ENCODE peak calls at places on chromosomes 13 and 19, in six cellular contexts. One of them, this sample, is unnamed.

GRCh38 chr19:4730740-4731171 is 7.1 kb upstream of the DPP9 start:
- DNase-seq in left ventricle myocardium inferior: no peak
- DNase-seq in AG04449: no peak
- DNase-seq in CD4-positive, alpha-beta T cell: peak
- DNase-seq in cardiac fibroblast: peak
- DNase-seq in cardiac muscle cell: no peak
- DNase-seq in this sample: no peak

GRCh38 chr13:37869756-37870488 is at the start of gene TRPC4:
- DNase-seq in AG04449: no peak
- DNase-seq in cardiac muscle cell: peak
- DNase-seq in cardiac fibroblast: peak
- DNase-seq in CD4-positive, alpha-beta T cell: no peak
- DNase-seq in left ventricle myocardium inferior: peak
- DNase-seq in this sample: peak

GRCh38 chr19:32373614-32374295 is 28.3 kb downstream of the ZNF507 start:
- DNase-seq in cardiac fibroblast: peak
- DNase-seq in cardiac muscle cell: peak
- DNase-seq in left ventricle myocardium inferior: no peak
- DNase-seq in AG04449: peak
- DNase-seq in CD4-positive, alpha-beta T cell: no peak
- DNase-seq in this sample: no peak

GRCh38 chr13:85241045-85241444 is 558.2 kb downstream of the SLITRK6 start:
- DNase-seq in CD4-positive, alpha-beta T cell: no peak
- DNase-seq in cardiac fibroblast: peak
- DNase-seq in left ventricle myocardium inferior: no peak
- DNase-seq in AG04449: no peak
- DNase-seq in cardiac muscle cell: peak
- DNase-seq in this sample: no peak

GRCh38 chr19:35038623-35039512 is 2.7 kb upstream of the HPN start:
- DNase-seq in cardiac muscle cell: no peak
- DNase-seq in cardiac fibroblast: no peak
- DNase-seq in CD4-positive, alpha-beta T cell: no peak
- DNase-seq in left ventricle myocardium inferior: peak
- DNase-seq in AG04449: no peak
- DNase-seq in this sample: no peak

GRCh38 chr13:109941221-109941620 is 154.8 kb upstream of the IRS2 start:
- DNase-seq in CD4-positive, alpha-beta T cell: no peak
- DNase-seq in left ventricle myocardium inferior: no peak
- DNase-seq in cardiac fibroblast: no peak
- DNase-seq in cardiac muscle cell: no peak
- DNase-seq in AG04449: no peak
- DNase-seq in this sample: no peak

GRCh38 chr13:65836066-65836465 is 1394.1 kb downstream of the PCDH9 start:
- DNase-seq in left ventricle myocardium inferior: no peak
- DNase-seq in cardiac fibroblast: peak
- DNase-seq in CD4-positive, alpha-beta T cell: no peak
- DNase-seq in AG04449: no peak
- DNase-seq in cardiac muscle cell: peak
- DNase-seq in this sample: no peak

GRCh38 chr19:7348587-7349230 is at the start of gene ARHGEF18:
- DNase-seq in cardiac muscle cell: no peak
- DNase-seq in left ventricle myocardium inferior: peak
- DNase-seq in cardiac fibroblast: no peak
- DNase-seq in CD4-positive, alpha-beta T cell: peak
- DNase-seq in AG04449: no peak
- DNase-seq in this sample: no peak

GRCh38 chr19:33312065-33312464 is 9.7 kb upstream of the CEBPA start:
- DNase-seq in cardiac fibroblast: no peak
- DNase-seq in AG04449: no peak
- DNase-seq in CD4-positive, alpha-beta T cell: no peak
- DNase-seq in left ventricle myocardium inferior: no peak
- DNase-seq in cardiac muscle cell: no peak
- DNase-seq in this sample: peak

GRCh38 chr13:29266261-29266660 is 329.2 kb downstream of the SLC7A1 start:
- DNase-seq in left ventricle myocardium inferior: no peak
- DNase-seq in AG04449: no peak
- DNase-seq in CD4-positive, alpha-beta T cell: no peak
- DNase-seq in cardiac muscle cell: no peak
- DNase-seq in cardiac fibroblast: no peak
- DNase-seq in this sample: no peak

GRCh38 chr13:45086484-45086883 is 33.8 kb upstream of the GTF2F2 start:
- DNase-seq in AG04449: peak
- DNase-seq in CD4-positive, alpha-beta T cell: no peak
- DNase-seq in left ventricle myocardium inferior: no peak
- DNase-seq in cardiac fibroblast: peak
- DNase-seq in cardiac muscle cell: peak
- DNase-seq in this sample: no peak

GRCh38 chr19:2665103-2665502 is 37.4 kb downstream of the GNG7 start:
- DNase-seq in CD4-positive, alpha-beta T cell: no peak
- DNase-seq in cardiac fibroblast: no peak
- DNase-seq in cardiac muscle cell: no peak
- DNase-seq in AG04449: no peak
- DNase-seq in left ventricle myocardium inferior: peak
- DNase-seq in this sample: no peak

GRCh38 chr19:2666344-2666994 is 36.0 kb downstream of the GNG7 start:
- DNase-seq in cardiac fibroblast: no peak
- DNase-seq in cardiac muscle cell: no peak
- DNase-seq in left ventricle myocardium inferior: no peak
- DNase-seq in CD4-positive, alpha-beta T cell: no peak
- DNase-seq in AG04449: no peak
- DNase-seq in this sample: no peak

GRCh38 chr19:2663920-2664571 is 38.4 kb downstream of the GNG7 start:
- DNase-seq in left ventricle myocardium inferior: peak
- DNase-seq in cardiac fibroblast: peak
- DNase-seq in cardiac muscle cell: peak
- DNase-seq in AG04449: no peak
- DNase-seq in CD4-positive, alpha-beta T cell: no peak
- DNase-seq in this sample: no peak

GRCh38 chr19:2659856-2660432 is 42.5 kb downstream of the GNG7 start:
- DNase-seq in left ventricle myocardium inferior: no peak
- DNase-seq in cardiac fibroblast: no peak
- DNase-seq in CD4-positive, alpha-beta T cell: no peak
- DNase-seq in AG04449: no peak
- DNase-seq in cardiac muscle cell: no peak
- DNase-seq in this sample: no peak

DNA sequence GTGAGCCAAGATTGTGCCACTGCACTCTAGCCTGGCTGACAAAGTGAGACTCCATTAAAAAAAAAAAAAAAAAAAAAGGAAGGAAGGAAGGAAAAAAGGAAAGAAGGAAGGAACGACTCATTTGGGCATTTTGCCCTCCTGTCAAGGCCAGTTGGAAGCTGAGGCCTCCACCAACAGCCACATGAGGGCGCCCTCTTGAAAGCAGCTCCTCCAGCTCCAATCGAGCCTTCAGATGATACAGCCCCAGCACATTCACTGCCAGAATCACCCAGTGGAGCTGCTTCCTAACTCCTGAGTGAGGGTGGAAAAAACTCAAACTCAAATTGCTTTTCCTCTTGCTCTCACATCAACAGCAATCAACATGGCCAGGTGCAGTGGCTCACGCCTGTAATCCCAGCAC is 40.9 kb downstream of the GNG7 start:
- DNase-seq in cardiac fibroblast: no peak
- DNase-seq in AG04449: no peak
- DNase-seq in CD4-positive, alpha-beta T cell: no peak
- DNase-seq in cardiac muscle cell: no peak
- DNase-seq in left ventricle myocardium inferior: no peak
- DNase-seq in this sample: no peak
- TF ChIP-seq CTCF in cardiac fibroblast: no peak
- TF ChIP-seq CTCF in AG04449: no peak
- TF ChIP-seq CTCF in CD4-positive, alpha-beta T cell: no peak
- TF ChIP-seq CTCF in cardiac muscle cell: no peak
- TF ChIP-seq CTCF in left ventricle myocardium inferior: no peak
- TF ChIP-seq CTCF in this sample: peak

GRCh38 chr19:37313335-37313627 is 57.6 kb upstream of the ZNF527 start:
- DNase-seq in cardiac fibroblast: no peak
- DNase-seq in CD4-positive, alpha-beta T cell: no peak
- DNase-seq in cardiac muscle cell: no peak
- DNase-seq in left ventricle myocardium inferior: no peak
- DNase-seq in AG04449: no peak
- DNase-seq in this sample: no peak

GRCh38 chr19:37317403-37318209 is 53.3 kb upstream of the ZNF527 start:
- DNase-seq in AG04449: peak
- DNase-seq in CD4-positive, alpha-beta T cell: peak
- DNase-seq in left ventricle myocardium inferior: peak
- DNase-seq in cardiac fibroblast: peak
- DNase-seq in cardiac muscle cell: peak
- DNase-seq in this sample: peak
- TF ChIP-seq CTCF in AG04449: peak
- TF ChIP-seq CTCF in CD4-positive, alpha-beta T cell: peak
- TF ChIP-seq CTCF in left ventricle myocardium inferior: peak
- TF ChIP-seq CTCF in cardiac fibroblast: peak
- TF ChIP-seq CTCF in cardiac muscle cell: peak
- TF ChIP-seq CTCF in this sample: peak

GRCh38 chr19:38868551-38868950 is 9.5 kb downstream of the RINL start:
- DNase-seq in cardiac muscle cell: no peak
- DNase-seq in CD4-positive, alpha-beta T cell: no peak
- DNase-seq in AG04449: no peak
- DNase-seq in cardiac fibroblast: no peak
- DNase-seq in left ventricle myocardium inferior: no peak
- DNase-seq in this sample: no peak

GRCh38 chr19:38870612-38871011 is 7.5 kb downstream of the RINL start:
- DNase-seq in left ventricle myocardium inferior: no peak
- DNase-seq in cardiac muscle cell: no peak
- DNase-seq in CD4-positive, alpha-beta T cell: no peak
- DNase-seq in AG04449: no peak
- DNase-seq in cardiac fibroblast: no peak
- DNase-seq in this sample: no peak

GRCh38 chr19:38869836-38870607 is 8.1 kb downstream of the RINL start:
- DNase-seq in cardiac muscle cell: peak
- DNase-seq in left ventricle myocardium inferior: peak
- DNase-seq in CD4-positive, alpha-beta T cell: peak
- DNase-seq in cardiac fibroblast: peak
- DNase-seq in AG04449: no peak
- DNase-seq in this sample: peak

GRCh38 chr19:38869160-38869835 is 8.8 kb downstream of the RINL start:
- DNase-seq in CD4-positive, alpha-beta T cell: no peak
- DNase-seq in AG04449: no peak
- DNase-seq in cardiac muscle cell: no peak
- DNase-seq in cardiac fibroblast: peak
- DNase-seq in left ventricle myocardium inferior: no peak
- DNase-seq in this sample: no peak

GRCh38 chr19:38867176-38867780 is 10.8 kb downstream of the RINL start:
- DNase-seq in cardiac muscle cell: no peak
- DNase-seq in CD4-positive, alpha-beta T cell: no peak
- DNase-seq in AG04449: no peak
- DNase-seq in cardiac fibroblast: no peak
- DNase-seq in left ventricle myocardium inferior: no peak
- DNase-seq in this sample: no peak
- TF ChIP-seq CTCF in cardiac muscle cell: no peak
- TF ChIP-seq CTCF in CD4-positive, alpha-beta T cell: no peak
- TF ChIP-seq CTCF in AG04449: no peak
- TF ChIP-seq CTCF in cardiac fibroblast: no peak
- TF ChIP-seq CTCF in left ventricle myocardium inferior: no peak
- TF ChIP-seq CTCF in this sample: no peak

DNA sequence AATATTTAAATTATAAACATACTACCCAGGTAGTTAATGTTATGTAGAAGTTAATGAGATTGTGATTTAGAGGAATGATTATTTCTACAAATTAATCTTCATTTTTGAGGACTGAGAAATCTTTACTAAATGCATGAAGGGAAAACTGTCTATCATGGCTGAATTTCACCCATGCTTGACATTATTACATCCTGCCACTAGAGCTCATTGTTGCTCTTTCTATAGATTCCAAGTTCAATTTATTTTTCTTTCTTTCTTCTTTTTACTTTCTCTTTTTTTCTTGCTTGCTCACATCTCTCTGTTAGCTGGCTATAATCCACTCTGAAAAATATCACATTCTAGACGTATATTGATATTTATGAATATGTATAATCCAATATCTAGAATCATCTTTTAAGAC is 505.0 kb upstream of the KLHL1 start:
- DNase-seq in cardiac muscle cell: peak
- DNase-seq in AG04449: no peak
- DNase-seq in CD4-positive, alpha-beta T cell: no peak
- DNase-seq in cardiac fibroblast: no peak
- DNase-seq in left ventricle myocardium inferior: no peak
- DNase-seq in this sample: no peak
- TF ChIP-seq CTCF in cardiac muscle cell: no peak
- TF ChIP-seq CTCF in AG04449: no peak
- TF ChIP-seq CTCF in CD4-positive, alpha-beta T cell: no peak
- TF ChIP-seq CTCF in cardiac fibroblast: no peak
- TF ChIP-seq CTCF in left ventricle myocardium inferior: no peak
- TF ChIP-seq CTCF in this sample: peak

GRCh38 chr19:19050104-19050503 is 13.7 kb upstream of the SLC25A42 start:
- DNase-seq in AG04449: no peak
- DNase-seq in cardiac muscle cell: no peak
- DNase-seq in left ventricle myocardium inferior: no peak
- DNase-seq in CD4-positive, alpha-beta T cell: no peak
- DNase-seq in cardiac fibroblast: no peak
- DNase-seq in this sample: no peak

GRCh38 chr19:19053508-19054314 is 10.1 kb upstream of the SLC25A42 start:
- DNase-seq in cardiac muscle cell: peak
- DNase-seq in AG04449: no peak
- DNase-seq in left ventricle myocardium inferior: peak
- DNase-seq in CD4-positive, alpha-beta T cell: peak
- DNase-seq in cardiac fibroblast: peak
- DNase-seq in this sample: no peak

GRCh38 chr19:19050731-19051130 is 13.1 kb upstream of the SLC25A42 start:
- DNase-seq in AG04449: no peak
- DNase-seq in cardiac fibroblast: no peak
- DNase-seq in CD4-positive, alpha-beta T cell: no peak
- DNase-seq in left ventricle myocardium inferior: no peak
- DNase-seq in cardiac muscle cell: no peak
- DNase-seq in this sample: no peak

GRCh38 chr19:19049406-19049805 is 14.4 kb upstream of the SLC25A42 start:
- DNase-seq in cardiac fibroblast: no peak
- DNase-seq in cardiac muscle cell: no peak
- DNase-seq in AG04449: no peak
- DNase-seq in left ventricle myocardium inferior: no peak
- DNase-seq in CD4-positive, alpha-beta T cell: no peak
- DNase-seq in this sample: no peak

DNA sequence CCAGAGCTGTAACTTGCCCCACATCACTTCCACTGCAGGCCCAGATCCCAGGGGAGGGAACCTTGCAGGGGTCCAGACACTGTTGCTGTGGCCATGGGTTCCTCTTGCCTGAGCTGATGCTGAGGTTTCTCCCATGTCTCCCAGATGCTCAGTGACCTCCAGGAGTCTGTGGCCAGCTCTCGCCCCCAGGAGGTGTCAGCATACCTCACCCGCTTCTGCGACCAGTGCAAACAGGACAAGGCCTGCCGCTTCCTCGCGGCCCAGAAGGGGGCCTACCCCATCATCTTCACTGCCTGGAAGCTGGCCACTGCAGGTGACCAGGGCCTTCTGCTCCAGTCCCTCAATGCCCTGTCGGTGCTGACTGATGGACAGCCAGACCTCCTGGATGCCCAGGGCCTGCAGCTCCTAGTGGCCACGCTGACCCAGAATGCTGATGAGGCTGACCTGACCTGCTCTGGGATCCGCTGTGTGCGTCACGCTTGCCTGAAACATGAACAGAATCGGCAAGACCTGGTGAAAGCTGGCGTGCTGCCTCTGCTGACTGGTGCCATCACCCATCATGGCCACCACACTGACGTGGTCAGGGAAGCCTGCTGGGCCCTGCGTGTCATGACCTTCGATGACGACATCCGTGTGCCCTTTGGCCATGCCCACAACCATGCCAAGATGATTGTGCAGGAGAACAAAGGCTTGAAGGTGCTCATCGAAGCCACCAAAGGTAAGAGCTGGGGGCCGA is 12.1 kb upstream of the SLC25A42 start:
- DNase-seq in AG04449: no peak
- DNase-seq in cardiac fibroblast: no peak
- DNase-seq in cardiac muscle cell: no peak
- DNase-seq in left ventricle myocardium inferior: no peak
- DNase-seq in CD4-positive, alpha-beta T cell: no peak
- DNase-seq in this sample: no peak
- TF ChIP-seq CTCF in AG04449: no peak
- TF ChIP-seq CTCF in cardiac fibroblast: no peak
- TF ChIP-seq CTCF in cardiac muscle cell: no peak
- TF ChIP-seq CTCF in left ventricle myocardium inferior: no peak
- TF ChIP-seq CTCF in CD4-positive, alpha-beta T cell: no peak
- TF ChIP-seq CTCF in this sample: no peak

This sample was measured in type B pancreatic cell.